ENCODE peak calls at places on chromosomes 7 and 10, in nine cellular contexts. D is HepG2, A is GM06990, J is A549, X is K562, B is cardiac fibroblast, U is IMR-90, M is GM12865, O is OCI-LY7. H is an unnamed sample.

GRCh38 chr10:4450981-4451501 is 375.0 kb upstream of the AKR1E2 start:
- DNase-seq in D (no peak), A (no peak), J (no peak), X (no peak), B (peak), U (peak), M (no peak), O (no peak), H (no peak)

GRCh38 chr7:36040679-36041078 is 112.4 kb upstream of the EEPD1 start:
- DNase-seq in D (no peak), A (no peak), J (no peak), X (no peak), B (peak), U (peak), M (no peak), O (no peak), H (no peak)

GRCh38 chr7:45035909-45036308 is 35.9 kb downstream of the CCM2 start:
- DNase-seq in D (no peak), A (no peak), J (no peak), X (no peak), B (no peak), U (no peak), M (no peak), O (no peak), H (no peak)

GRCh38 chr10:43055991-43056567 is 20.8 kb upstream of the RET start:
- DNase-seq in D (no peak), A (no peak), J (no peak), X (no peak), B (no peak), U (no peak), M (no peak), O (no peak), H (peak)

GRCh38 chr7:93558705-93559614 is 15.6 kb downstream of the CALCR start:
- DNase-seq in D (no peak), A (no peak), J (no peak), X (no peak), B (no peak), U (no peak), M (no peak), O (no peak), H (no peak)

GRCh38 chr10:3119796-3120459 is 52.6 kb downstream of the PFKP start:
- DNase-seq in D (no peak), A (no peak), J (peak), X (no peak), B (peak), U (peak), M (peak), O (peak), H (peak)

GRCh38 chr10:33880291-33880690 is 545.8 kb upstream of the NRP1 start:
- DNase-seq in D (no peak), A (no peak), J (no peak), X (no peak), B (peak), U (no peak), M (no peak), O (no peak), H (no peak)

GRCh38 chr7:99392046-99392445 is 16.4 kb downstream of the PDAP1 start:
- DNase-seq in D (no peak), A (no peak), J (no peak), X (no peak), B (no peak), U (no peak), M (no peak), O (no peak), H (no peak)

GRCh38 chr10:23094786-23095403 is 484 bp upstream of the MSRB2 start:
- DNase-seq in D (no peak), A (no peak), J (no peak), X (no peak), B (no peak), U (peak), M (no peak), O (no peak), H (no peak)

DNA sequence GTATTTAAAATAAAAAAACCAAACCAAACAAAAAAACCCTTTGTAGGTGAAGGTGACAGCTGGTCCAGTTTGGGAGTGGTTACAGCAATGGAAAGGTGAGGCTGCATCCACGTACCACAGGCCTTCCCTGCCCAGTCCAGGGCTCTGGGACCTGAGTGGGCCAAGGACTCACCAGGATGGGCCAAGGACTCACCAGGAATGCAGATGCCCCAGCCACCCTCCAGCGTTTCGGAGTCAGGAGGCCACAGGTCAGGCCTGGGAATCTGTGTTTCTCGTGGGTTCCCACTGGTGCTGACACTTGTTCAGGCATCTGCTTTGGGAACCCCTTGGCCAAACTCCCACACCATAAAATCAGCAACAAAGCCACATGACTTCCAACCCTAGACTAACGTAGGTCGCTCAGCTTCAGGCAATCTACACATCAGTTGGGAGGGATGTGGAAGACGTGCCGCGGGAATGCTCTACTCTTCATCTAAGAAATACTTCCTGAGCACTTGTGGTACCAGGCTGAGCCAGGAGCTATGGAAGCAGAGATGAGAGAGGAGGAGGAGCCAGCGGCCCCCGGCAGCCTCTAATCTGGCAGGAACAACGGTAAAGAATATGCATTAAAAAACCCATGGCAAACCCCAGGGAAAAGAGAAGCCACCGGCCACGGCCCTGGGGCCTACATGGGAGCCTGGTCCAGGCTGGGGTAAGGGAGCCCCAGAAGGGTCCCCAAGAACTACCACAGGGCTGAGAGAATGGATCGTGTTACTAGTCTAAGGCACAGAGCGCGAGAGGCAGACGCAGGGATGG is 473.4 kb downstream of the PTPRN2 start:
- DNase-seq in D (no peak), A (no peak), J (no peak), X (no peak), B (no peak), U (no peak), M (no peak), O (no peak), H (no peak)
- H3K4me3 ChIP-seq in D (no peak), A (no peak), J (no peak), X (no peak), B (no peak), U (no peak), M (no peak), O (no peak), H (no peak)

GRCh38 chr7:101918426-101918825 is 101.0 kb downstream of the CUX1 start:
- DNase-seq in D (no peak), A (no peak), J (no peak), X (no peak), B (no peak), U (no peak), M (no peak), O (no peak), H (no peak)

GRCh38 chr7:101916876-101917275 is 99.5 kb downstream of the CUX1 start:
- DNase-seq in D (no peak), A (no peak), J (no peak), X (no peak), B (no peak), U (no peak), M (no peak), O (no peak), H (no peak)

GRCh38 chr7:101916041-101916800 is 98.8 kb downstream of the CUX1 start:
- DNase-seq in D (no peak), A (no peak), J (no peak), X (no peak), B (no peak), U (no peak), M (no peak), O (no peak), H (no peak)

GRCh38 chr7:101919363-101920115 is 102.1 kb downstream of the CUX1 start:
- DNase-seq in D (no peak), A (no peak), J (no peak), X (no peak), B (no peak), U (no peak), M (no peak), O (no peak), H (no peak)

GRCh38 chr7:101917566-101917965 is 100.1 kb downstream of the CUX1 start:
- DNase-seq in D (no peak), A (no peak), J (no peak), X (no peak), B (no peak), U (no peak), M (no peak), O (no peak), H (no peak)
- H3K4me3 ChIP-seq in D (no peak), A (no peak), J (no peak), X (no peak), B (no peak), U (no peak), M (no peak), O (no peak), H (no peak)

DNA sequence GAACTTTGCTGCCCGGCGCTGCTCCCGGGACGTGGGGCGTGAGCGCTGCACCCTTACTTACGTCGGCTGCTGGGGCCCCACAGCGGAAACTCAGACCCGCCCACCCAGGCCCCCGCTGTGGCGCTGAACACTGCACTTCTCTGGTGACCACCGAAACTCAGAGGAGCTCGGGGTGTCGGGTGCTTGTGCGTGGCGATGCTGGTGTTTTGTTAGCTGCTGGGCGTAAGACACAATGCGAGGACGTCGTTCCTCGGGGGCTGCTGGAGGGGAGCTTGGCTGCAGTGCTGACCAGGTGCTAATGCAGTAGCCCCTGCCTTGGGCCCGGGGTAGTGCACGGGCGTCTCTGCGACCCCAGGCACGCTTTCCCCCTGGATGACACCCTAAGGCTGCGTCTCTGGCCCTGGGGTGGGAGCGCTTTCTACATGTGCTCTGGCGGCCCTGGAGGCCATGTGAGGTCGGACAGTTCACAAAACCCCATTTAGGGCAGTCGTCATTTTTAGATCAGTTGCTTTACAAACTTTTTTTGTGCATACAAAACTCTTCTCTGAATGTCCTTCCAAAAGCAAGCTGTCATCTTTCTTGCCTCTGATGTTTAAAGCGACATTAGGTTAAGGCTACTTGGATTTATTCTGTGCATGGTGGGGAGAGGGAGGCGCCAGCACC is 5.7 kb downstream of the MAFK start:
- DNase-seq in D (no peak), A (peak), J (no peak), X (no peak), B (no peak), U (no peak), M (no peak), O (no peak), H (no peak)
- H3K4me3 ChIP-seq in D (peak), A (no peak), J (peak), X (no peak), B (no peak), U (no peak), M (no peak), O (no peak), H (no peak)

GRCh38 chr7:157690058-157690832 is 353.4 kb downstream of the DNAJB6 start:
- DNase-seq in D (no peak), A (no peak), J (no peak), X (no peak), B (no peak), U (no peak), M (no peak), O (no peak), H (no peak)

GRCh38 chr7:157693071-157693520 is 356.3 kb downstream of the DNAJB6 start:
- DNase-seq in D (no peak), A (no peak), J (no peak), X (no peak), B (no peak), U (no peak), M (no peak), O (no peak), H (no peak)

GRCh38 chr7:157692156-157693011 is 355.6 kb downstream of the DNAJB6 start:
- DNase-seq in D (no peak), A (no peak), J (no peak), X (no peak), B (no peak), U (no peak), M (no peak), O (no peak), H (no peak)

GRCh38 chr7:157690833-157691382 is 354.1 kb downstream of the DNAJB6 start:
- DNase-seq in D (peak), A (no peak), J (no peak), X (no peak), B (peak), U (no peak), M (no peak), O (no peak), H (no peak)

GRCh38 chr7:157691521-157692155 is 354.8 kb downstream of the DNAJB6 start:
- DNase-seq in D (no peak), A (no peak), J (no peak), X (no peak), B (no peak), U (no peak), M (no peak), O (no peak), H (no peak)
- H3K4me3 ChIP-seq in D (no peak), A (no peak), J (no peak), X (no peak), B (no peak), U (no peak), M (no peak), O (no peak), H (no peak)

GRCh38 chr7:130901209-130901783 is 167.3 kb upstream of the KLF14 start:
- DNase-seq in D (no peak), A (no peak), J (peak), X (peak), B (peak), U (peak), M (no peak), O (no peak), H (peak)
- H3K4me3 ChIP-seq in D (no peak), A (no peak), J (peak), X (no peak), B (peak), U (no peak), M (no peak), O (no peak), H (no peak)

H was measured in BE2C.